ENCODE peak calls at places on chromosomes 2 and 18, in five cellular contexts. One of them, this sample, is unnamed.

GRCh38 chr18:55384551-55385275 is 203.3 kb downstream of the TCF4 start:
- DNase-seq in psoas muscle: no peak
- DNase-seq in pancreas: no peak
- DNase-seq in HS-5: no peak
- DNase-seq in stimulated activated CD4-positive, alpha-beta T cell treated with anti-CD3 and anti-CD28 coated beads, Interleukin-1b, Interleukin-23, amount 100 ng/mL, for 1 hour: no peak
- DNase-seq in this sample: peak

GRCh38 chr2:111617804-111618576 is 266.0 kb downstream of the ANAPC1 start:
- DNase-seq in psoas muscle: peak
- DNase-seq in stimulated activated CD4-positive, alpha-beta T cell treated with anti-CD3 and anti-CD28 coated beads, Interleukin-1b, Interleukin-23, amount 100 ng/mL, for 1 hour: no peak
- DNase-seq in pancreas: no peak
- DNase-seq in HS-5: no peak
- DNase-seq in this sample: no peak

GRCh38 chr2:238498188-238498587 is 71.5 kb downstream of the ASB1 start:
- DNase-seq in HS-5: no peak
- DNase-seq in stimulated activated CD4-positive, alpha-beta T cell treated with anti-CD3 and anti-CD28 coated beads, Interleukin-1b, Interleukin-23, amount 100 ng/mL, for 1 hour: no peak
- DNase-seq in pancreas: no peak
- DNase-seq in psoas muscle: peak
- DNase-seq in this sample: no peak

GRCh38 chr2:23301151-23301550 is 83.8 kb upstream of the KLHL29 start:
- DNase-seq in psoas muscle: no peak
- DNase-seq in stimulated activated CD4-positive, alpha-beta T cell treated with anti-CD3 and anti-CD28 coated beads, Interleukin-1b, Interleukin-23, amount 100 ng/mL, for 1 hour: no peak
- DNase-seq in HS-5: no peak
- DNase-seq in pancreas: no peak
- DNase-seq in this sample: no peak

GRCh38 chr2:20168048-20168726 is 56.7 kb downstream of the SDC1 start:
- DNase-seq in HS-5: no peak
- DNase-seq in pancreas: no peak
- DNase-seq in stimulated activated CD4-positive, alpha-beta T cell treated with anti-CD3 and anti-CD28 coated beads, Interleukin-1b, Interleukin-23, amount 100 ng/mL, for 1 hour: no peak
- DNase-seq in psoas muscle: no peak
- DNase-seq in this sample: no peak

GRCh38 chr18:79798999-79799370 is 1.2 kb downstream of the KCNG2 start:
- DNase-seq in psoas muscle: no peak
- DNase-seq in pancreas: no peak
- DNase-seq in HS-5: no peak
- DNase-seq in stimulated activated CD4-positive, alpha-beta T cell treated with anti-CD3 and anti-CD28 coated beads, Interleukin-1b, Interleukin-23, amount 100 ng/mL, for 1 hour: no peak
- DNase-seq in this sample: peak

GRCh38 chr2:10382313-10383061 is 65.6 kb downstream of the ODC1 start:
- DNase-seq in pancreas: no peak
- DNase-seq in psoas muscle: no peak
- DNase-seq in stimulated activated CD4-positive, alpha-beta T cell treated with anti-CD3 and anti-CD28 coated beads, Interleukin-1b, Interleukin-23, amount 100 ng/mL, for 1 hour: no peak
- DNase-seq in HS-5: no peak
- DNase-seq in this sample: no peak

GRCh38 chr18:6980363-6980762 is 137.2 kb downstream of the LAMA1 start:
- DNase-seq in stimulated activated CD4-positive, alpha-beta T cell treated with anti-CD3 and anti-CD28 coated beads, Interleukin-1b, Interleukin-23, amount 100 ng/mL, for 1 hour: no peak
- DNase-seq in psoas muscle: no peak
- DNase-seq in pancreas: no peak
- DNase-seq in HS-5: no peak
- DNase-seq in this sample: no peak

GRCh38 chr2:20467789-20468548 is 21.1 kb downstream of the RHOB start:
- DNase-seq in stimulated activated CD4-positive, alpha-beta T cell treated with anti-CD3 and anti-CD28 coated beads, Interleukin-1b, Interleukin-23, amount 100 ng/mL, for 1 hour: no peak
- DNase-seq in HS-5: no peak
- DNase-seq in psoas muscle: no peak
- DNase-seq in pancreas: no peak
- DNase-seq in this sample: no peak

GRCh38 chr2:47062721-47063120 is 92.4 kb downstream of the STPG4 start:
- DNase-seq in stimulated activated CD4-positive, alpha-beta T cell treated with anti-CD3 and anti-CD28 coated beads, Interleukin-1b, Interleukin-23, amount 100 ng/mL, for 1 hour: no peak
- DNase-seq in psoas muscle: no peak
- DNase-seq in HS-5: no peak
- DNase-seq in pancreas: no peak
- DNase-seq in this sample: no peak

GRCh38 chr18:45850021-45850420 is 24.5 kb downstream of the SIGLEC15 start:
- DNase-seq in pancreas: no peak
- DNase-seq in psoas muscle: no peak
- DNase-seq in HS-5: no peak
- DNase-seq in stimulated activated CD4-positive, alpha-beta T cell treated with anti-CD3 and anti-CD28 coated beads, Interleukin-1b, Interleukin-23, amount 100 ng/mL, for 1 hour: no peak
- DNase-seq in this sample: peak

GRCh38 chr2:62119313-62119969 is 76.5 kb upstream of the B3GNT2 start:
- DNase-seq in HS-5: no peak
- DNase-seq in psoas muscle: no peak
- DNase-seq in pancreas: no peak
- DNase-seq in stimulated activated CD4-positive, alpha-beta T cell treated with anti-CD3 and anti-CD28 coated beads, Interleukin-1b, Interleukin-23, amount 100 ng/mL, for 1 hour: no peak
- DNase-seq in this sample: no peak

GRCh38 chr2:16235747-16236146 is 295.4 kb downstream of the MYCN start:
- DNase-seq in HS-5: no peak
- DNase-seq in stimulated activated CD4-positive, alpha-beta T cell treated with anti-CD3 and anti-CD28 coated beads, Interleukin-1b, Interleukin-23, amount 100 ng/mL, for 1 hour: no peak
- DNase-seq in pancreas: no peak
- DNase-seq in psoas muscle: no peak
- DNase-seq in this sample: no peak

GRCh38 chr18:35936951-35937350 is 35.5 kb upstream of the RMP24 start:
- DNase-seq in pancreas: no peak
- DNase-seq in HS-5: no peak
- DNase-seq in stimulated activated CD4-positive, alpha-beta T cell treated with anti-CD3 and anti-CD28 coated beads, Interleukin-1b, Interleukin-23, amount 100 ng/mL, for 1 hour: no peak
- DNase-seq in psoas muscle: no peak
- DNase-seq in this sample: no peak

GRCh38 chr18:39555511-39555910 is 1989.9 kb upstream of the CELF4 start:
- DNase-seq in stimulated activated CD4-positive, alpha-beta T cell treated with anti-CD3 and anti-CD28 coated beads, Interleukin-1b, Interleukin-23, amount 100 ng/mL, for 1 hour: no peak
- DNase-seq in HS-5: no peak
- DNase-seq in pancreas: no peak
- DNase-seq in psoas muscle: no peak
- DNase-seq in this sample: no peak

GRCh38 chr2:181770145-181770544 is 89.8 kb upstream of the NEUROD1 start:
- DNase-seq in stimulated activated CD4-positive, alpha-beta T cell treated with anti-CD3 and anti-CD28 coated beads, Interleukin-1b, Interleukin-23, amount 100 ng/mL, for 1 hour: no peak
- DNase-seq in HS-5: no peak
- DNase-seq in pancreas: no peak
- DNase-seq in psoas muscle: no peak
- DNase-seq in this sample: no peak

GRCh38 chr2:96540136-96540535 is 3.6 kb downstream of the ARID5A start:
- DNase-seq in pancreas: no peak
- DNase-seq in psoas muscle: peak
- DNase-seq in stimulated activated CD4-positive, alpha-beta T cell treated with anti-CD3 and anti-CD28 coated beads, Interleukin-1b, Interleukin-23, amount 100 ng/mL, for 1 hour: no peak
- DNase-seq in HS-5: peak
- DNase-seq in this sample: no peak

GRCh38 chr2:28239152-28239551 is 153.5 kb upstream of the FOSL2 start:
- DNase-seq in stimulated activated CD4-positive, alpha-beta T cell treated with anti-CD3 and anti-CD28 coated beads, Interleukin-1b, Interleukin-23, amount 100 ng/mL, for 1 hour: no peak
- DNase-seq in psoas muscle: no peak
- DNase-seq in HS-5: no peak
- DNase-seq in pancreas: no peak
- DNase-seq in this sample: no peak

GRCh38 chr2:9897331-9897737 is 54.1 kb downstream of the TAF1B start:
- DNase-seq in HS-5: peak
- DNase-seq in pancreas: peak
- DNase-seq in psoas muscle: peak
- DNase-seq in stimulated activated CD4-positive, alpha-beta T cell treated with anti-CD3 and anti-CD28 coated beads, Interleukin-1b, Interleukin-23, amount 100 ng/mL, for 1 hour: peak
- DNase-seq in this sample: peak

GRCh38 chr2:133888816-133889215 is 320.6 kb upstream of the NCKAP5 start:
- DNase-seq in stimulated activated CD4-positive, alpha-beta T cell treated with anti-CD3 and anti-CD28 coated beads, Interleukin-1b, Interleukin-23, amount 100 ng/mL, for 1 hour: no peak
- DNase-seq in psoas muscle: no peak
- DNase-seq in pancreas: no peak
- DNase-seq in HS-5: no peak
- DNase-seq in this sample: no peak

GRCh38 chr2:9681427-9681817 is 50.6 kb upstream of the YWHAQ start:
- DNase-seq in stimulated activated CD4-positive, alpha-beta T cell treated with anti-CD3 and anti-CD28 coated beads, Interleukin-1b, Interleukin-23, amount 100 ng/mL, for 1 hour: no peak
- DNase-seq in psoas muscle: no peak
- DNase-seq in HS-5: no peak
- DNase-seq in pancreas: no peak
- DNase-seq in this sample: no peak

GRCh38 chr2:109052922-109053321 is 63.9 kb upstream of the EDAR start:
- DNase-seq in psoas muscle: no peak
- DNase-seq in pancreas: no peak
- DNase-seq in HS-5: no peak
- DNase-seq in stimulated activated CD4-positive, alpha-beta T cell treated with anti-CD3 and anti-CD28 coated beads, Interleukin-1b, Interleukin-23, amount 100 ng/mL, for 1 hour: no peak
- DNase-seq in this sample: no peak

GRCh38 chr2:148282201-148282600 is 261.3 kb downstream of the MBD5 start:
- DNase-seq in pancreas: no peak
- DNase-seq in HS-5: peak
- DNase-seq in stimulated activated CD4-positive, alpha-beta T cell treated with anti-CD3 and anti-CD28 coated beads, Interleukin-1b, Interleukin-23, amount 100 ng/mL, for 1 hour: no peak
- DNase-seq in psoas muscle: no peak
- DNase-seq in this sample: no peak

GRCh38 chr2:41963661-41964525 is 83.9 kb upstream of the PKDCC start:
- DNase-seq in pancreas: peak
- DNase-seq in HS-5: no peak
- DNase-seq in psoas muscle: peak
- DNase-seq in stimulated activated CD4-positive, alpha-beta T cell treated with anti-CD3 and anti-CD28 coated beads, Interleukin-1b, Interleukin-23, amount 100 ng/mL, for 1 hour: no peak
- DNase-seq in this sample: peak

This sample was measured in NCI-H82.